ENCODE peak calls at places on chromosomes 5 and 9, in ten cellular contexts. C is GM23338, Q is PC-9, L is hepatocyte, M is PC-3, P is MM.1S, J is HCT116, G is SK-N-SH, R is GM23248, D is Karpas-422. S is an unnamed sample. For H3K9me2, the result is how much of the 10 kb centered on the place peaks cover.

GRCh38 chr5:143085319-143085917 is 315.2 kb downstream of the ARHGAP26 start:
- DNase-seq in C (no peak), Q (no peak), L (peak), M (no peak), P (no peak), J (no peak), G (no peak), R (no peak), D (no peak), S (no peak)

GRCh38 chr9:121249563-121249962 is 18.4 kb upstream of the GSN start:
- DNase-seq in C (no peak), Q (no peak), L (no peak), M (no peak), P (no peak), J (no peak), G (no peak), R (no peak), D (no peak), S (peak)

GRCh38 chr9:94086961-94087360 is 2.7 kb downstream of the PTPDC1 start:
- DNase-seq in C (no peak), Q (no peak), L (no peak), M (no peak), P (no peak), J (no peak), G (no peak), R (no peak), D (no peak), S (no peak)

GRCh38 chr5:5886812-5887486 is 464.5 kb downstream of the ICE1 start:
- DNase-seq in C (peak), Q (no peak), L (peak), M (peak), P (peak), J (no peak), G (peak), R (no peak), D (peak), S (peak)

GRCh38 chr9:128733256-128733655 is 9.3 kb upstream of the ZDHHC12 start:
- DNase-seq in C (peak), Q (no peak), L (peak), M (peak), P (no peak), J (peak), G (peak), R (peak), D (peak), S (peak)

GRCh38 chr5:135310328-135310989 is 88.6 kb downstream of the MACROH2A1 start:
- DNase-seq in C (no peak), Q (peak), L (peak), M (peak), P (no peak), J (no peak), G (no peak), R (peak), D (no peak), S (no peak)

GRCh38 chr5:20109326-20109725 is 121.3 kb upstream of the CDH18 start:
- DNase-seq in C (peak), Q (no peak), L (peak), M (peak), P (no peak), J (no peak), G (no peak), R (no peak), D (no peak), S (no peak)

GRCh38 chr5:88664630-88665029 is 218.4 kb downstream of the MEF2C start:
- DNase-seq in C (peak), Q (no peak), L (no peak), M (no peak), P (no peak), J (no peak), G (no peak), R (no peak), D (no peak), S (no peak)

GRCh38 chr5:81852277-81853004 is 101.5 kb upstream of the SSBP2 start:
- DNase-seq in C (peak), Q (peak), L (peak), M (no peak), P (peak), J (peak), G (peak), R (peak), D (peak), S (peak)

GRCh38 chr5:124663101-124663506 is 83.3 kb downstream of the ZNF608 start:
- DNase-seq in C (peak), Q (peak), L (no peak), M (no peak), P (no peak), J (no peak), G (no peak), R (peak), D (no peak), S (no peak)

GRCh38 chr5:147234098-147234824 is 565 bp upstream of the STK32A start:
- DNase-seq in C (peak), Q (no peak), L (peak), M (no peak), P (no peak), J (no peak), G (no peak), R (peak), D (no peak), S (no peak)

GRCh38 chr9:114538241-114538640 is 33.0 kb upstream of the WHRN start:
- DNase-seq in C (peak), Q (peak), L (peak), M (peak), P (peak), J (peak), G (no peak), R (no peak), D (peak), S (peak)

GRCh38 chr5:66877843-66878242 is 281.6 kb downstream of the MAST4 start:
- DNase-seq in C (no peak), Q (peak), L (no peak), M (peak), P (no peak), J (no peak), G (no peak), R (peak), D (no peak), S (no peak)

GRCh38 chr9:93668261-93668871 is 92.0 kb downstream of the PHF2 start:
- DNase-seq in C (peak), Q (no peak), L (no peak), M (no peak), P (no peak), J (no peak), G (no peak), R (no peak), D (no peak), S (no peak)

DNA sequence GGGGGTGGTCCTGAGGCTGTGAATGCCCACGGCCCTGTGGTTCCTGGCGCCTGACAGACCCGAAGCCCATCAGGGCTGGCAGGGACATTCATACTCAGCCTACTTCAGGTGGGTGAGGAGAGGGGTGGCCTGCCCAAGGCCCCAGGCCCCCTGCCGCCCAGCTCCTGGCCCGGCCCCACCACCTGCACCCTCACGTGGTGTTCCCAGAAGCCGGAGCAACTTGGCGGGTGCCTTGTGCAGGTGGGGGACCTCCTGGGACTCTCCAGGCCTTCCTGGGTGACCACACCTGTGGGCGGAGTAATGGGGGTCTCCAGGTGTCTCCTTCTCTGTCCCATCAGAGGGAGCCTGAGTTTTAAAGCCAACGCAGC is 36.8 kb upstream of the UBAC1 start:
- DNase-seq in C (no peak), Q (no peak), L (no peak), M (no peak), P (no peak), J (no peak), G (no peak), R (no peak), D (no peak), S (no peak)
- H2AFZ ChIP-seq in C (no peak), Q (no peak), L (no peak), M (no peak), P (no peak), J (no peak), G (no peak), R (no peak), D (no peak), S (no peak)

DNA sequence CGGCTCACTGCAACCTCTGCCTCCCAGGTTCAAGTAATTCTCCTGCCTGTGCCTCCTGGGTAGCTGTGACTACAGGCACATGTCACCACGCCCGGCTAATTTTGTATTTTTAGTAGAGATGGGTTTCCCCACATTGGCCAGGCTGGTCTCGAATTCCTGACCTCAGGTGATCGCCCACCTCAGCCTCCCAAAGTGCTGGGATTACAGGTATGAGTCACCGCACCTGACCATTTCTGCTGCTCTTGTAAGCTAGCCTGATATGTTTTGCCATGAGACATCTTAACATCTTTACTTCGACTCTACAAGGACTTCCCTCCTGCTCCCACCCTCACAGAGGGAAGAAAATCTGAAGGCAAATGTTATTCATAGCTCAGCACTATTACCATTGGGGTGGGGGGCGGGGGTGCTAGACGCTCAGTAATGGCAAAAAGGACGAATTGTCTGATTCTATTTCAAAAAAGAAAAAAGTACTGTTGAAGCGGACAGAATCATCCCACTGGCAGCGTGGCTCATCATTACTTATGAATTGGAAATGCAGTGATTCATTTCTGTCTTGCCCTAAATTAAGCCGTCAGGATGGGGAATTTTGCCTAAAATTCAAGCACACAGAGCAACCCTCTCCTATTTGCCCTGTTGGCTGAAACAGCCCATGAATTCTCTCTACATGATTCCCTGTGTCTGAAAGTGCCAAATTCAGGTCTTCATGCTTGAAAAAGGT is 46.4 kb upstream of the WWC1 start:
- DNase-seq in C (no peak), Q (no peak), L (no peak), M (no peak), P (no peak), J (no peak), G (no peak), R (peak), D (no peak), S (no peak)
- H3K9me2 ChIP-seq in C (under half), Q (under half), L (under half), M (under half), P (under half), J (under half), G (under half), R (under half), D (under half), S (under half)

GRCh38 chr5:103305829-103306228 is 47.3 kb downstream of the MACIR start:
- DNase-seq in C (no peak), Q (peak), L (peak), M (peak), P (no peak), J (peak), G (no peak), R (no peak), D (no peak), S (no peak)

GRCh38 chr5:103308774-103309173 is 50.2 kb downstream of the MACIR start:
- DNase-seq in C (no peak), Q (no peak), L (peak), M (no peak), P (no peak), J (no peak), G (no peak), R (no peak), D (no peak), S (no peak)

DNA sequence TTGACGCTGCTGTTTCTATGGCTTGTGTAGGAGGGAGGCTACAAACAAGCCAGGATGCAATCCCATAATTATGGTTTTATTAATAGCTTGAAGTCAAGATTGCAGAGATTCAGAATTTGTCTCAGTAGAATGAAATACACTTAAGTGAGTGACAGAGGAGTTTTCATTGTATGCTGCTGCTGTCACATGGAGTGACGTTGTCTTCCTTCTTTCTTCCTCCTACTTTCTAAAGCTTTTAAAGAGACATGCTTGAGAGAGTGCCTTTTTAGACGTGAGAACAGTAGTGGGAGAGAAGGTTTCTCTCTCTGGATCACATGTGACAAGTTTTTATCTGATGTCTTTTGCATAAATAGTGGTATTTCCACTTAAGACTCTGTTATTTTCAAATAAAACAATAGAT is 48.9 kb downstream of the MACIR start:
- DNase-seq in C (no peak), Q (no peak), L (no peak), M (no peak), P (no peak), J (no peak), G (no peak), R (no peak), D (no peak), S (no peak)
- H2AFZ ChIP-seq in C (no peak), Q (no peak), L (no peak), M (no peak), P (no peak), J (no peak), G (no peak), R (no peak), D (no peak), S (no peak)

DNA sequence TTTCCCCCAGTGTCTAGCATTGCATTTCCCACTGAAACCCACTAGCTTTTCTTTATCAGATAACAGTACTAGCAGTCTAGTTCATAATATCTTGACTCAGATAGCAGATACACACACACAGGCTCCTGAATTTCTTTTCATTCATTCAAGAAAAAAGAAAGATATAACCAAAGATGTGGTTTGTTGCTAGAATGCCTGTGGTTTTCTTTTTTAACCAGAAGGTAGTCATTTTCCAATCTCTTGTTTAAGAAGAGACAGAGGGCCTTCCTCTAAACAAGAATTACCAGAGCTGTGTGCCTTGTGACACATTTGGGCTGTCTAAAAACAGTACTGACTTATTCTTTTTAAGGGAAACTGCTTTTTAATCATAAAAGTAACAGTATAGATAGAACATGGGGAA is 167.3 kb downstream of the PJA2 start:
- DNase-seq in C (no peak), Q (no peak), L (no peak), M (no peak), P (peak), J (no peak), G (no peak), R (no peak), D (no peak), S (no peak)
- H3K9me2 ChIP-seq in C (under half), Q (under half), L (under half), M (under half), P (under half), J (under half), G (under half), R (under half), D (under half), S (under half)

GRCh38 chr9:23160491-23160890 is 665.5 kb downstream of the ELAVL2 start:
- DNase-seq in C (no peak), Q (no peak), L (no peak), M (no peak), P (no peak), J (no peak), G (no peak), R (no peak), D (no peak), S (no peak)
- H2AFZ ChIP-seq in C (no peak), Q (no peak), L (no peak), M (no peak), P (no peak), J (no peak), G (no peak), R (no peak), D (no peak), S (no peak)

GRCh38 chr5:156951354-156951753 is 11.7 kb downstream of the TIMD4 start:
- DNase-seq in C (no peak), Q (no peak), L (no peak), M (no peak), P (no peak), J (no peak), G (no peak), R (no peak), D (no peak), S (no peak)

GRCh38 chr5:156956321-156956720 is 6.7 kb downstream of the TIMD4 start:
- DNase-seq in C (no peak), Q (no peak), L (no peak), M (no peak), P (no peak), J (no peak), G (no peak), R (no peak), D (no peak), S (no peak)

GRCh38 chr5:156949424-156949823 is 13.6 kb downstream of the TIMD4 start:
- DNase-seq in C (no peak), Q (no peak), L (no peak), M (no peak), P (no peak), J (no peak), G (no peak), R (no peak), D (no peak), S (no peak)

GRCh38 chr5:156947933-156948332 is 15.1 kb downstream of the TIMD4 start:
- DNase-seq in C (no peak), Q (no peak), L (no peak), M (no peak), P (no peak), J (no peak), G (no peak), R (no peak), D (no peak), S (peak)

GRCh38 chr5:156950716-156951115 is 12.3 kb downstream of the TIMD4 start:
- DNase-seq in C (no peak), Q (no peak), L (no peak), M (no peak), P (no peak), J (no peak), G (no peak), R (no peak), D (no peak), S (no peak)
- H3K9me2 ChIP-seq in C (under half), Q (under half), L (under half), M (under half), P (under half), J (under half), G (under half), R (under half), D (under half), S (under half)